ENCODE peak calls at places on chromosomes 6 and 20, in ten cellular contexts. G is RPMI8226; R is endodermal cell; Q is omental fat pad; N is iris pigment epithelial cell; J is activated CD4-positive, CD25-positive, alpha-beta regulatory T cell treated with anti-CD3 and anti-CD28 coated beads, Interleukin-2, amount 50 U/mL, for 16 hours; W is CD4-positive, alpha-beta memory T cell; O is HFFc6; Y is uterus; D is T-helper 9 cell. H is an unnamed sample.

GRCh38 chr6:157079277-157079676 is 244.0 kb downstream of the TMEM242 start:
- DNase-seq in G (no peak), R (no peak), Q (no peak), N (no peak), J (no peak), W (no peak), O (no peak), Y (no peak), D (no peak), H (no peak)

GRCh38 chr6:140670013-140670412 is 1295.6 kb upstream of the CITED2 start:
- DNase-seq in G (no peak), R (no peak), Q (no peak), N (peak; percentile 61), J (no peak), W (no peak), O (no peak), Y (no peak), D (no peak), H (no peak)

GRCh38 chr6:132798820-132799538 is 542 bp upstream of the SLC18B1 start:
- DNase-seq in G (peak; percentile 84), R (peak; percentile 89), Q (no peak), N (peak; percentile 69), J (peak; percentile 53), W (peak; percentile 69), O (peak; percentile 49), Y (peak; percentile 61), D (peak; percentile 62), H (peak; percentile 60)

GRCh38 chr20:61173966-61174725 is 77.9 kb upstream of the CDH4 start:
- DNase-seq in G (no peak), R (no peak), Q (no peak), N (no peak), J (no peak), W (no peak), O (peak; percentile 53), Y (no peak), D (no peak), H (peak; percentile 18)

GRCh38 chr6:107414246-107414645 is 45.1 kb downstream of the PDSS2 start:
- DNase-seq in G (no peak), R (no peak), Q (no peak), N (no peak), J (no peak), W (no peak), O (no peak), Y (no peak), D (no peak), H (no peak)

GRCh38 chr20:43665466-43666176 is 1.3 kb upstream of the MYBL2 start:
- DNase-seq in G (no peak), R (peak; percentile 43), Q (no peak), N (no peak), J (no peak), W (no peak), O (peak; percentile 42), Y (no peak), D (no peak), H (no peak)

GRCh38 chr6:66429220-66429619 is 722.2 kb upstream of the EYS start:
- DNase-seq in G (no peak), R (no peak), Q (no peak), N (peak; percentile 45), J (no peak), W (no peak), O (no peak), Y (no peak), D (no peak), H (peak; percentile 3)

GRCh38 chr6:18412644-18413043 is 25.5 kb downstream of the RNF144B start:
- DNase-seq in G (no peak), R (no peak), Q (no peak), N (peak; percentile 80), J (no peak), W (no peak), O (no peak), Y (no peak), D (no peak), H (peak; percentile 13)

GRCh38 chr6:97081010-97081573 is 156.6 kb downstream of the KLHL32 start:
- DNase-seq in G (no peak), R (no peak), Q (no peak), N (no peak), J (no peak), W (no peak), O (no peak), Y (no peak), D (no peak), H (no peak)

GRCh38 chr20:47315339-47315662 is 41.2 kb downstream of the ZMYND8 start:
- DNase-seq in G (no peak), R (no peak), Q (no peak), N (peak; percentile 49), J (no peak), W (no peak), O (no peak), Y (no peak), D (no peak), H (no peak)

GRCh38 chr6:89874438-89874837 is 19.8 kb upstream of the GJA10 start:
- DNase-seq in G (no peak), R (no peak), Q (no peak), N (no peak), J (no peak), W (no peak), O (no peak), Y (no peak), D (no peak), H (no peak)

GRCh38 chr20:59560588-59561227 is 43.6 kb upstream of the PHACTR3 start:
- DNase-seq in G (peak; percentile 39), R (no peak), Q (no peak), N (peak; percentile 32), J (no peak), W (no peak), O (peak; percentile 13), Y (no peak), D (no peak), H (peak; percentile 55)

GRCh38 chr6:7469696-7470095 is 71.8 kb upstream of the DSP start:
- DNase-seq in G (no peak), R (no peak), Q (no peak), N (no peak), J (no peak), W (no peak), O (no peak), Y (no peak), D (no peak), H (no peak)

GRCh38 chr20:25207149-25207959 is 11.8 kb downstream of the ENTPD6 start:
- DNase-seq in G (no peak), R (no peak), Q (no peak), N (no peak), J (no peak), W (no peak), O (no peak), Y (no peak), D (no peak), H (no peak)

H was measured in AG08396.